ENCODE peak calls at places on chromosome 11, in four cellular contexts. F, H, Z and Y are unnamed samples.

GRCh38 chr11:79485694-79486093 is 44.9 kb upstream of the TENM4 start:
- DNase-seq in Z (no peak), F (no peak), H (no peak), Y (no peak)

GRCh38 chr11:14541180-14541579 is 21.0 kb upstream of the PSMA1 start:
- DNase-seq in F (no peak), Z (no peak), H (no peak), Y (no peak)

GRCh38 chr11:119374632-119375394 is 6.7 kb downstream of the USP2 start:
- DNase-seq in Z (no peak), H (no peak), F (no peak), Y (no peak)

GRCh38 chr11:5317301-5317700 is 6.8 kb downstream of the OR51B2 start:
- DNase-seq in H (no peak), F (no peak), Z (no peak), Y (no peak)

GRCh38 chr11:108511851-108512474 is 13.8 kb upstream of the POGLUT3 start:
- DNase-seq in F (no peak), H (no peak), Z (no peak), Y (peak)

GRCh38 chr11:125410091-125410490 is 86.0 kb downstream of the FEZ1 start:
- DNase-seq in F (no peak), Z (no peak), H (no peak), Y (no peak)

GRCh38 chr11:69791266-69791665 is 16.1 kb upstream of the FGF4 start:
- DNase-seq in H (no peak), Z (no peak), F (no peak), Y (no peak)

GRCh38 chr11:48090174-48090573 is 109.8 kb downstream of the PTPRJ start:
- DNase-seq in Z (no peak), H (no peak), F (no peak), Y (no peak)

GRCh38 chr11:84316866-84317560 is 1030.8 kb upstream of the CCDC90B start:
- DNase-seq in Z (no peak), F (peak), H (peak), Y (no peak)

GRCh38 chr11:109808569-109808968 is 284.6 kb upstream of the ZC3H12C start:
- DNase-seq in Z (no peak), F (no peak), H (no peak), Y (no peak)

GRCh38 chr11:115716577-115717214 is 212.5 kb upstream of the CADM1 start:
- DNase-seq in Z (no peak), F (no peak), H (no peak), Y (no peak)

GRCh38 chr11:46422588-46422987 is 31.0 kb upstream of the CHRM4 start:
- DNase-seq in Z (no peak), H (no peak), F (no peak), Y (no peak)

GRCh38 chr11:24043842-24044241 is 453.0 kb upstream of the LUZP2 start:
- DNase-seq in H (no peak), Z (no peak), F (no peak), Y (no peak)

GRCh38 chr11:64233913-64234839 is at the start of gene VEGFB:
- DNase-seq in F (no peak), H (peak), Z (peak), Y (no peak)

GRCh38 chr11:3215346-3216026 is 3.1 kb downstream of the MRGPRG start:
- DNase-seq in F (no peak), H (peak), Z (no peak), Y (no peak)

GRCh38 chr11:33723238-33723881 is 12.9 kb downstream of the CD59 start:
- DNase-seq in H (no peak), F (peak), Z (no peak), Y (no peak)

GRCh38 chr11:6469599-6469998 is 4.1 kb downstream of the TRIM3 start:
- DNase-seq in H (no peak), Z (no peak), F (no peak), Y (no peak)

GRCh38 chr11:61075891-61076290 is 26.4 kb upstream of the CD5 start:
- DNase-seq in F (peak), Z (no peak), H (no peak), Y (peak)

GRCh38 chr11:446886-447285 is 3.2 kb upstream of the PTDSS2 start:
- DNase-seq in F (no peak), Z (no peak), H (peak), Y (peak)

GRCh38 chr11:116831790-116832349 is 2.2 kb downstream of the APOC3 start:
- DNase-seq in F (no peak), H (no peak), Z (no peak), Y (no peak)

GRCh38 chr11:131584694-131585592 is 214.5 kb downstream of the NTM start:
- DNase-seq in H (no peak), Z (no peak), F (no peak), Y (no peak)

GRCh38 chr11:116697639-116698038 is 75.1 kb downstream of the BUD13 start:
- DNase-seq in F (no peak), Z (no peak), H (no peak), Y (no peak)

GRCh38 chr11:33018005-33018404 is 2.3 kb downstream of the DEPDC7 start:
- DNase-seq in Z (no peak), F (no peak), H (no peak), Y (no peak)

GRCh38 chr11:68212421-68213134 is 518 bp downstream of the KMT5B start:
- DNase-seq in Z (peak), H (peak), F (peak), Y (no peak)

GRCh38 chr11:108967571-108967970 is 302.7 kb downstream of the DDX10 start:
- DNase-seq in H (no peak), Z (no peak), F (no peak), Y (no peak)

GRCh38 chr11:88552377-88553029 is 215.0 kb upstream of the CTSC start:
- DNase-seq in F (no peak), Z (peak), H (peak), Y (no peak)